ENCODE peak calls at places on chromosomes 13 and 19, in four cellular contexts. M is esophagus squamous epithelium, P is mammary epithelial cell, S is Caco-2. F is an unnamed sample.
A peak's percentile ranks its signal among the peaks of the same experiment; 100 is the strongest.

GRCh38 chr19:47729799-47730520 is 15.4 kb upstream of the NOP53 start:
- DNase-seq in M (no peak), P (peak; percentile 52), S (peak; percentile 95), F (peak; percentile 74)

GRCh38 chr13:59771272-59771671 is 392.5 kb downstream of the DIAPH3 start:
- DNase-seq in M (no peak), P (no peak), S (no peak), F (no peak)

GRCh38 chr13:73715114-73715909 is 418.9 kb downstream of the KLF12 start:
- DNase-seq in M (no peak), P (peak; percentile 12), S (no peak), F (no peak)

GRCh38 chr13:32722340-32722739 is 136.1 kb downstream of the PDS5B start:
- DNase-seq in M (no peak), P (no peak), S (no peak), F (no peak)

GRCh38 chr19:49677232-49677881 is at the start of gene PRMT1:
- DNase-seq in M (no peak), P (no peak), S (no peak), F (peak; percentile 59)

GRCh38 chr19:41426116-41426841 is 895 bp downstream of the B3GNT8 start:
- DNase-seq in M (no peak), P (no peak), S (no peak), F (no peak)

GRCh38 chr13:30047154-30047874 is 196.9 kb upstream of the UBL3 start:
- DNase-seq in M (no peak), P (no peak), S (no peak), F (no peak)

GRCh38 chr13:30881191-30881651 is 24.9 kb upstream of the MEDAG start:
- DNase-seq in M (no peak), P (no peak), S (no peak), F (peak; percentile 65)

DNA sequence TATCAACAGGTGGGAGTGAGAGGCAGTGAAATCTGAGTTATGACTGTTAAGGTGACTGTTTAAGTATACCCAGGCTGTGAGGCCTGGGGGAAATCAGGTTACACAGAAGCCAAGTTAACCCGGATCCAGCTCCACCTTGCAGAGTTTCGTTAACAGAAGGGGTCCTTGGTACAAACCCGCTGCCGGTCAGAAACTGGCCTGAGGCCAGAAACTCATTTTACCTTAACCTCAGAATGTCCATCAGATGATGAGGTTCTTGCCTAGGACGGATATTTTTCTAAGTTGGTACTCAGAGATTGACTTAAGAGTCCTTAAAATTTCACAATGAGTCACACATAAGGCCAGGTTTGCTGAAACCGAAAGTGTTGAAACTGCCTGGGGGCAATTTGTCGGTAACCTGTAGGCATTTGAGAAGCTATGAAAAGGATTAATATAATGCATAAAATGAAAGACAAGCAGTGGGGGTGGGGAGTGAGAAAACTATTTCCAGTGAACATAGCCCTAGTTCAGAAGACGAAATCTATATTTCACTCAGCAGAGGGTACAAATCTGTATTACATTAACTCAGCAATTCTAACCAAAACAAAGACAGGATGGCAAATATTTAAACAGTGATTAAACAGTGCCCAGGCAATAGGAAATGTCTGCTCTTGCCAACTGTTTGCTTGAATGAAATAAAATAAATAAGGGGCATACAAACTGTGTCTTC is 350.6 kb downstream of the KCNRG start:
- DNase-seq in M (no peak), P (peak; percentile 71), S (no peak), F (no peak)
- H3K4me3 ChIP-seq in M (peak overlapping the region; percentile 4), P (no peak overlapping the region), S (no peak overlapping the region), F (no peak overlapping the region)

GRCh38 chr19:17107546-17108452 is 32.2 kb downstream of the MYO9B start:
- DNase-seq in M (no peak), P (peak; percentile 98), S (no peak), F (peak; percentile 93)
- TF ChIP-seq CTCF in M (peak; percentile 10), P (no peak), S (no peak), F (no peak)

GRCh38 chr19:43798026-43798545 is 4.2 kb downstream of the LYPD5 start:
- DNase-seq in M (no peak), P (no peak), S (no peak), F (no peak)
- H3K4me3 ChIP-seq in M (peak overlapping the region; percentile 57), P (peak overlapping the region; percentile 55), S (peak overlapping the region; percentile 48), F (peak overlapping the region; percentile 56)

DNA sequence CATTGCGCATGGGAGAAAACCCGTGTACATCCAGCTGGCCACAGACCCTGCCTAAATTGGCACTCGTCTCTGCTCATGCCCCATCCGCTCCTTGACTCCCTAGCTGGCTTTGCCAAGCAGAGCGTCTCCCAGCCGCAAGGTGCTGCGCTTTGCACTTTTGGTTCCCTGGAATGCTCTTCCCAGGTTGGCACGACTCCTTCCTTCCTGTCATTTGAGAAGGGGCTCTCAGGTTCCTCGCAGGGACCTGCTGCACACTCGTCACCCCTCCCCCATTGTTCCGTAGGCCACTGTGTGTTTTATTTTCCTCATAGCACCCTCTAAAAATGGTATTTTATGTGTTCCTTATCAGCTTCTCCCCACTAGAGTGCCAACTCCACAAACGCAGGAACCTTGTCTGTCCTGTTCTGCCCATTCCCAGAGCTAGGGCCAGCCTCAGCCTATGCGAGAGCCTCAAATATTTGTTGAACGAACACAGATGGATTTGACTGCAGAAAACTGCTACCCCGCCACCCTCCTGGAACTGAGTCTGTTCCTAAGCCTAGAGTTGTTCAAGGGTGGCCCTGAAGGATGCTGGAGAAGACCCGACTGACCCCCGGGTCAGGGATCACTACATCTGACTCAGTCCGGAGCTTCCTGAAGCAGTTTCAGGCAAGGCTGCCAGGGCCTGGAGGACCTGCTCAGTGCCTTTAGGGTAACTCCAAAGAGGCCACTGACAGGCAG is 8.4 kb upstream of the CEBPA start:
- DNase-seq in M (no peak), P (no peak), S (peak; percentile 60), F (peak; percentile 62)
- TF ChIP-seq CTCF in M (peak; percentile 18), P (peak; percentile 26), S (no peak), F (no peak)

GRCh38 chr19:638901-639250 is 803 bp upstream of the FGF22 start:
- DNase-seq in M (no peak), P (no peak), S (no peak), F (no peak)
- H3K4me3 ChIP-seq in M (peak overlapping the region; percentile 49), P (no peak overlapping the region), S (peak overlapping the region; percentile 36), F (peak overlapping the region; percentile 63)

GRCh38 chr19:1568320-1569019 is at the start of gene MEX3D:
- DNase-seq in M (no peak), P (peak; percentile 68), S (peak; percentile 69), F (peak; percentile 85)
- TF ChIP-seq CTCF in M (no peak), P (no peak), S (no peak), F (no peak)

F was measured in psoas muscle.